ENCODE peak calls at places on chromosomes 5 and 9, in seven cellular contexts. One of them, this sample, is unnamed.
A peak's percentile ranks its signal among the peaks of the same experiment; 100 is the strongest.

GRCh38 chr5:137696481-137696880 is 39.4 kb downstream of the KLHL3 start:
- DNase-seq in heart right ventricle: no peak
- DNase-seq in GM06990: no peak
- DNase-seq in SK-N-SH: no peak
- DNase-seq in NB4: no peak
- DNase-seq in epithelial cell of esophagus: no peak
- DNase-seq in mucosa of descending colon: no peak
- DNase-seq in this sample: no peak

GRCh38 chr5:154446183-154447073 is 631 bp downstream of the SAP30L start:
- DNase-seq in heart right ventricle: peak; percentile 44
- DNase-seq in GM06990: peak; percentile 61
- DNase-seq in SK-N-SH: peak; percentile 76
- DNase-seq in NB4: peak; percentile 53
- DNase-seq in epithelial cell of esophagus: peak; percentile 63
- DNase-seq in mucosa of descending colon: peak; percentile 71
- DNase-seq in this sample: no peak

GRCh38 chr5:143106175-143106574 is 297.3 kb downstream of the NR3C1 start:
- DNase-seq in heart right ventricle: peak; percentile 51
- DNase-seq in GM06990: no peak
- DNase-seq in SK-N-SH: peak; percentile 45
- DNase-seq in NB4: peak; percentile 52
- DNase-seq in epithelial cell of esophagus: peak; percentile 55
- DNase-seq in mucosa of descending colon: no peak
- DNase-seq in this sample: peak; percentile 50

GRCh38 chr9:4873066-4873465 is 80.3 kb downstream of the RCL1 start:
- DNase-seq in heart right ventricle: peak; percentile 12
- DNase-seq in GM06990: no peak
- DNase-seq in SK-N-SH: no peak
- DNase-seq in NB4: no peak
- DNase-seq in epithelial cell of esophagus: no peak
- DNase-seq in mucosa of descending colon: no peak
- DNase-seq in this sample: no peak

GRCh38 chr5:176725521-176725920 is 78.2 kb downstream of the TSPAN17 start:
- DNase-seq in heart right ventricle: no peak
- DNase-seq in GM06990: no peak
- DNase-seq in SK-N-SH: no peak
- DNase-seq in NB4: no peak
- DNase-seq in epithelial cell of esophagus: no peak
- DNase-seq in mucosa of descending colon: no peak
- DNase-seq in this sample: peak; percentile 32

GRCh38 chr9:118693645-118694044 is 675.6 kb downstream of the BRINP1 start:
- DNase-seq in heart right ventricle: no peak
- DNase-seq in GM06990: no peak
- DNase-seq in SK-N-SH: no peak
- DNase-seq in NB4: peak; percentile 1
- DNase-seq in epithelial cell of esophagus: peak; percentile 5
- DNase-seq in mucosa of descending colon: no peak
- DNase-seq in this sample: no peak

GRCh38 chr5:11904270-11904906 is at the start of gene CTNND2:
- DNase-seq in heart right ventricle: peak; percentile 26
- DNase-seq in GM06990: peak; percentile 8
- DNase-seq in SK-N-SH: peak; percentile 72
- DNase-seq in NB4: no peak
- DNase-seq in epithelial cell of esophagus: peak; percentile 54
- DNase-seq in mucosa of descending colon: peak; percentile 31
- DNase-seq in this sample: no peak

GRCh38 chr5:95973793-95974325 is 12.2 kb upstream of the ELL2 start:
- DNase-seq in heart right ventricle: no peak
- DNase-seq in GM06990: peak; percentile 71
- DNase-seq in SK-N-SH: no peak
- DNase-seq in NB4: peak; percentile 85
- DNase-seq in epithelial cell of esophagus: peak; percentile 34
- DNase-seq in mucosa of descending colon: no peak
- DNase-seq in this sample: no peak

GRCh38 chr9:93958121-93958874 is 3.1 kb upstream of the BARX1 start:
- DNase-seq in heart right ventricle: no peak
- DNase-seq in GM06990: no peak
- DNase-seq in SK-N-SH: peak; percentile 66
- DNase-seq in NB4: peak; percentile 69
- DNase-seq in epithelial cell of esophagus: no peak
- DNase-seq in mucosa of descending colon: no peak
- DNase-seq in this sample: no peak

GRCh38 chr9:129664664-129665007 is 811 bp upstream of the PRRX2 start:
- DNase-seq in heart right ventricle: no peak
- DNase-seq in GM06990: no peak
- DNase-seq in SK-N-SH: peak; percentile 54
- DNase-seq in NB4: no peak
- DNase-seq in epithelial cell of esophagus: no peak
- DNase-seq in mucosa of descending colon: no peak
- DNase-seq in this sample: no peak
- H3K4me3 ChIP-seq in heart right ventricle: peak overlapping the region; percentile 38
- H3K4me3 ChIP-seq in GM06990: no peak overlapping the region
- H3K4me3 ChIP-seq in SK-N-SH: peak overlapping the region; percentile 1
- H3K4me3 ChIP-seq in NB4: no peak overlapping the region
- H3K4me3 ChIP-seq in epithelial cell of esophagus: no peak overlapping the region
- H3K4me3 ChIP-seq in mucosa of descending colon: no peak overlapping the region
- H3K4me3 ChIP-seq in this sample: no peak overlapping the region

DNA sequence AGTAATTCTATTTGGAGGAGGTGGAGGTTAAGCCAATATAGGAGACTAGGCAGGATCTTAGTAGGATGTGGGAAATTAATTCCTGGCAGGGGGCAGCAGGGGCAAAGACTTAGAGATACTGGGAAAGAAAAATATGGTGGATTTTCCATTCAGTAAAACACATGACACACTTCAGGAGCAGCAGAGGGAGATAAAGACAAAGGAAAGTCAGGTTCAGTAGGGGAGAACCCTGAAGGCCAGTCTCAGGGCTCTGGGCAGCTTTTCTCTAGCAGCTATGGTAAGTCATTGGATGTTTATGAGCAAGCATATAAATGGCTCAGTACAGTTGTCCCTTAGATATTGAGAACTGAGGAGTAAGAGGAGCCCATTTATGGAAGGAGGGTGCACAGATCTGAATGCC is 105.5 kb downstream of the PJA2 start:
- DNase-seq in heart right ventricle: no peak
- DNase-seq in GM06990: no peak
- DNase-seq in SK-N-SH: no peak
- DNase-seq in NB4: no peak
- DNase-seq in epithelial cell of esophagus: no peak
- DNase-seq in mucosa of descending colon: no peak
- DNase-seq in this sample: no peak
- TF ChIP-seq CTCF in heart right ventricle: no peak
- TF ChIP-seq CTCF in GM06990: no peak
- TF ChIP-seq CTCF in SK-N-SH: no peak
- TF ChIP-seq CTCF in NB4: no peak
- TF ChIP-seq CTCF in epithelial cell of esophagus: no peak
- TF ChIP-seq CTCF in mucosa of descending colon: no peak
- TF ChIP-seq CTCF in this sample: no peak

GRCh38 chr5:31385774-31386537 is 145.9 kb downstream of the DROSHA start:
- DNase-seq in heart right ventricle: no peak
- DNase-seq in GM06990: no peak
- DNase-seq in SK-N-SH: no peak
- DNase-seq in NB4: peak; percentile 41
- DNase-seq in epithelial cell of esophagus: peak; percentile 48
- DNase-seq in mucosa of descending colon: no peak
- DNase-seq in this sample: peak; percentile 18
- H3K4me3 ChIP-seq in heart right ventricle: no peak overlapping the region
- H3K4me3 ChIP-seq in GM06990: no peak overlapping the region
- H3K4me3 ChIP-seq in SK-N-SH: no peak overlapping the region
- H3K4me3 ChIP-seq in NB4: no peak overlapping the region
- H3K4me3 ChIP-seq in epithelial cell of esophagus: no peak overlapping the region
- H3K4me3 ChIP-seq in mucosa of descending colon: no peak overlapping the region
- H3K4me3 ChIP-seq in this sample: no peak overlapping the region

DNA sequence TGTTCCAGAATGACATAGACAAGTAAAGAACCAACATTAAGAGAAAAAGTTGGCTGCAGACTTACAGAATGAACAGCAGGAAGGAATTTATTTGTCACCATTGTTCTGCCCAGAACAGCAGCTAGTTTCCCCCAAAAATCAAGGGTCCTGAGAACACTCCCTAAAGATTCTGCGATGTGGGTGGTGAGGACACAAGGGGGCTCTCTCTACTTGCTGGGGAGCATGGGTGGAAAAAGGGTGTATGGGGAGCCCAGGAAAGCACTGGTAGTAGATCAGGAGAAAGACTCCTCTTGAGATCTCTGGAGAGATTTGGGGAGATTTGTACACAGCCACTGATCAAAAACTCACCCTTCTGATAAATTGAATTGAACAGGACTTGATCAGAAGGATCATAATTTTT is 316.5 kb downstream of the KCTD16 start:
- DNase-seq in heart right ventricle: no peak
- DNase-seq in GM06990: no peak
- DNase-seq in SK-N-SH: no peak
- DNase-seq in NB4: peak; percentile 6
- DNase-seq in epithelial cell of esophagus: no peak
- DNase-seq in mucosa of descending colon: no peak
- DNase-seq in this sample: no peak
- TF ChIP-seq CTCF in heart right ventricle: no peak
- TF ChIP-seq CTCF in GM06990: peak; percentile 13
- TF ChIP-seq CTCF in SK-N-SH: no peak
- TF ChIP-seq CTCF in NB4: peak; percentile 17
- TF ChIP-seq CTCF in epithelial cell of esophagus: no peak
- TF ChIP-seq CTCF in mucosa of descending colon: no peak
- TF ChIP-seq CTCF in this sample: no peak

GRCh38 chr5:115685966-115686691 is 60.3 kb upstream of the TMED7 start:
- DNase-seq in heart right ventricle: no peak
- DNase-seq in GM06990: no peak
- DNase-seq in SK-N-SH: peak; percentile 6
- DNase-seq in NB4: no peak
- DNase-seq in epithelial cell of esophagus: no peak
- DNase-seq in mucosa of descending colon: no peak
- DNase-seq in this sample: no peak
- H3K4me3 ChIP-seq in heart right ventricle: no peak overlapping the region
- H3K4me3 ChIP-seq in GM06990: no peak overlapping the region
- H3K4me3 ChIP-seq in SK-N-SH: no peak overlapping the region
- H3K4me3 ChIP-seq in NB4: no peak overlapping the region
- H3K4me3 ChIP-seq in epithelial cell of esophagus: no peak overlapping the region
- H3K4me3 ChIP-seq in mucosa of descending colon: no peak overlapping the region
- H3K4me3 ChIP-seq in this sample: no peak overlapping the region

DNA sequence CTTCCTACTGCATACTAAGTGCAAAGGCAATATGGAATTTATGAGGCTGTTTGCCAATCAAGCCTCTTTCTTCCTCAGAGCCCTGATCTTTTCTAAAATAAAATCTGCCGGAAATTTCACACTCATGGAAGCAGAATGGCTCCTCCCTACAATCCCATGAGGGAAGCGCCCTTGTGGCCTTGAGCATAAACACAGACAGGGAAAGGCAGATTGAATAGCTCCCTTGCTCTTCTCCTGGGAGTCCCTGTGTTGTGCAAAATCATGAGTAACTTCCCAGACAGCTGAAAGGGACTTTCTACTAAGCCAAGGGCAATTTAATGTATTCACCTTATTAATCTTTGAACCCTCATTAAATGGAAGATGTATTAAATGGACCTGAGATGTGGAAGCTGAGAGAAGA is 226.1 kb upstream of the PIK3R1 start:
- DNase-seq in heart right ventricle: peak; percentile 48
- DNase-seq in GM06990: no peak
- DNase-seq in SK-N-SH: no peak
- DNase-seq in NB4: no peak
- DNase-seq in epithelial cell of esophagus: peak; percentile 58
- DNase-seq in mucosa of descending colon: no peak
- DNase-seq in this sample: no peak
- TF ChIP-seq CTCF in heart right ventricle: no peak
- TF ChIP-seq CTCF in GM06990: no peak
- TF ChIP-seq CTCF in SK-N-SH: no peak
- TF ChIP-seq CTCF in NB4: no peak
- TF ChIP-seq CTCF in epithelial cell of esophagus: no peak
- TF ChIP-seq CTCF in mucosa of descending colon: no peak
- TF ChIP-seq CTCF in this sample: no peak

GRCh38 chr5:169697518-169697890 is 60.4 kb downstream of the DOCK2 start:
- DNase-seq in heart right ventricle: no peak
- DNase-seq in GM06990: no peak
- DNase-seq in SK-N-SH: no peak
- DNase-seq in NB4: no peak
- DNase-seq in epithelial cell of esophagus: no peak
- DNase-seq in mucosa of descending colon: no peak
- DNase-seq in this sample: no peak

GRCh38 chr5:169695919-169696490 is 58.9 kb downstream of the DOCK2 start:
- DNase-seq in heart right ventricle: no peak
- DNase-seq in GM06990: no peak
- DNase-seq in SK-N-SH: peak; percentile 28
- DNase-seq in NB4: no peak
- DNase-seq in epithelial cell of esophagus: peak; percentile 90
- DNase-seq in mucosa of descending colon: no peak
- DNase-seq in this sample: no peak

GRCh38 chr5:169696621-169697517 is 59.8 kb downstream of the DOCK2 start:
- DNase-seq in heart right ventricle: no peak
- DNase-seq in GM06990: no peak
- DNase-seq in SK-N-SH: no peak
- DNase-seq in NB4: no peak
- DNase-seq in epithelial cell of esophagus: no peak
- DNase-seq in mucosa of descending colon: no peak
- DNase-seq in this sample: no peak

GRCh38 chr5:169700611-169701010 is 63.5 kb downstream of the DOCK2 start:
- DNase-seq in heart right ventricle: no peak
- DNase-seq in GM06990: no peak
- DNase-seq in SK-N-SH: no peak
- DNase-seq in NB4: no peak
- DNase-seq in epithelial cell of esophagus: no peak
- DNase-seq in mucosa of descending colon: no peak
- DNase-seq in this sample: no peak

GRCh38 chr5:169697976-169698375 is 60.9 kb downstream of the DOCK2 start:
- DNase-seq in heart right ventricle: no peak
- DNase-seq in GM06990: no peak
- DNase-seq in SK-N-SH: no peak
- DNase-seq in NB4: no peak
- DNase-seq in epithelial cell of esophagus: no peak
- DNase-seq in mucosa of descending colon: no peak
- DNase-seq in this sample: no peak
- H3K4me3 ChIP-seq in heart right ventricle: no peak overlapping the region
- H3K4me3 ChIP-seq in GM06990: no peak overlapping the region
- H3K4me3 ChIP-seq in SK-N-SH: no peak overlapping the region
- H3K4me3 ChIP-seq in NB4: no peak overlapping the region
- H3K4me3 ChIP-seq in epithelial cell of esophagus: no peak overlapping the region
- H3K4me3 ChIP-seq in mucosa of descending colon: no peak overlapping the region
- H3K4me3 ChIP-seq in this sample: no peak overlapping the region

This sample was measured in LNCaP clone FGC.